ENCODE peak calls at places on chromosomes 1 and 21, in ten cellular contexts. One of them, this sample, is unnamed.
A peak's percentile ranks its signal among the peaks of the same experiment; 100 is the strongest.

GRCh38 chr1:214259353-214259982 is 21.5 kb upstream of the SMYD2 start:
- DNase-seq in hippocampal formation: no peak
- DNase-seq in fibroblast of mammary gland: peak; percentile 28
- DNase-seq in amniotic stem cell: no peak
- DNase-seq in mesenchymal stem cell: peak; percentile 26
- DNase-seq in stimulated activated effector memory CD8-positive, alpha-beta T cell treated with anti-CD3 and anti-CD28 coated beads, Interleukin-12 subunit alpha, Interleukin-12 subunit beta, amount 100 ng/mL, for 72 hours: no peak
- DNase-seq in Right ventricle myocardium inferior: no peak
- DNase-seq in activated T-cell treated with anti-CD3 and anti-CD28 coated beads, Interleukin-2, amount 50 U/mL, for 72 hours: peak; percentile 16
- DNase-seq in ACHN: no peak
- DNase-seq in fibroblast of the conjunctiva: no peak
- DNase-seq in this sample: no peak

GRCh38 chr1:172547071-172547470 is 14.1 kb downstream of the SUCO start:
- DNase-seq in hippocampal formation: no peak
- DNase-seq in mesenchymal stem cell: peak; percentile 32
- DNase-seq in activated T-cell treated with anti-CD3 and anti-CD28 coated beads, Interleukin-2, amount 50 U/mL, for 72 hours: no peak
- DNase-seq in fibroblast of mammary gland: peak; percentile 19
- DNase-seq in Right ventricle myocardium inferior: no peak
- DNase-seq in ACHN: no peak
- DNase-seq in fibroblast of the conjunctiva: no peak
- DNase-seq in stimulated activated effector memory CD8-positive, alpha-beta T cell treated with anti-CD3 and anti-CD28 coated beads, Interleukin-12 subunit alpha, Interleukin-12 subunit beta, amount 100 ng/mL, for 72 hours: no peak
- DNase-seq in amniotic stem cell: no peak
- DNase-seq in this sample: no peak

GRCh38 chr1:212428496-212428895 is 4.2 kb upstream of the NENF start:
- DNase-seq in mesenchymal stem cell: no peak
- DNase-seq in stimulated activated effector memory CD8-positive, alpha-beta T cell treated with anti-CD3 and anti-CD28 coated beads, Interleukin-12 subunit alpha, Interleukin-12 subunit beta, amount 100 ng/mL, for 72 hours: no peak
- DNase-seq in hippocampal formation: no peak
- DNase-seq in Right ventricle myocardium inferior: no peak
- DNase-seq in ACHN: no peak
- DNase-seq in amniotic stem cell: no peak
- DNase-seq in fibroblast of the conjunctiva: peak; percentile 14
- DNase-seq in activated T-cell treated with anti-CD3 and anti-CD28 coated beads, Interleukin-2, amount 50 U/mL, for 72 hours: no peak
- DNase-seq in fibroblast of mammary gland: no peak
- DNase-seq in this sample: no peak

GRCh38 chr1:114009393-114009792 is 30.1 kb downstream of the OLFML3 start:
- DNase-seq in hippocampal formation: no peak
- DNase-seq in fibroblast of mammary gland: peak; percentile 84
- DNase-seq in Right ventricle myocardium inferior: no peak
- DNase-seq in fibroblast of the conjunctiva: no peak
- DNase-seq in activated T-cell treated with anti-CD3 and anti-CD28 coated beads, Interleukin-2, amount 50 U/mL, for 72 hours: no peak
- DNase-seq in ACHN: no peak
- DNase-seq in amniotic stem cell: no peak
- DNase-seq in stimulated activated effector memory CD8-positive, alpha-beta T cell treated with anti-CD3 and anti-CD28 coated beads, Interleukin-12 subunit alpha, Interleukin-12 subunit beta, amount 100 ng/mL, for 72 hours: no peak
- DNase-seq in mesenchymal stem cell: peak; percentile 85
- DNase-seq in this sample: no peak

GRCh38 chr21:39612233-39613028 is at the start of gene B3GALT5:
- DNase-seq in stimulated activated effector memory CD8-positive, alpha-beta T cell treated with anti-CD3 and anti-CD28 coated beads, Interleukin-12 subunit alpha, Interleukin-12 subunit beta, amount 100 ng/mL, for 72 hours: no peak
- DNase-seq in activated T-cell treated with anti-CD3 and anti-CD28 coated beads, Interleukin-2, amount 50 U/mL, for 72 hours: no peak
- DNase-seq in fibroblast of mammary gland: peak; percentile 16
- DNase-seq in fibroblast of the conjunctiva: no peak
- DNase-seq in amniotic stem cell: no peak
- DNase-seq in hippocampal formation: no peak
- DNase-seq in Right ventricle myocardium inferior: no peak
- DNase-seq in ACHN: peak; percentile 53
- DNase-seq in mesenchymal stem cell: peak; percentile 22
- DNase-seq in this sample: no peak

GRCh38 chr1:200969726-200970521 is 53.6 kb downstream of the KIF21B start:
- DNase-seq in Right ventricle myocardium inferior: no peak
- DNase-seq in fibroblast of mammary gland: no peak
- DNase-seq in fibroblast of the conjunctiva: no peak
- DNase-seq in mesenchymal stem cell: no peak
- DNase-seq in ACHN: no peak
- DNase-seq in amniotic stem cell: no peak
- DNase-seq in activated T-cell treated with anti-CD3 and anti-CD28 coated beads, Interleukin-2, amount 50 U/mL, for 72 hours: peak; percentile 61
- DNase-seq in hippocampal formation: no peak
- DNase-seq in stimulated activated effector memory CD8-positive, alpha-beta T cell treated with anti-CD3 and anti-CD28 coated beads, Interleukin-12 subunit alpha, Interleukin-12 subunit beta, amount 100 ng/mL, for 72 hours: no peak
- DNase-seq in this sample: no peak

GRCh38 chr1:18396247-18396646 is 84.5 kb upstream of the KLHDC7A start:
- DNase-seq in mesenchymal stem cell: no peak
- DNase-seq in activated T-cell treated with anti-CD3 and anti-CD28 coated beads, Interleukin-2, amount 50 U/mL, for 72 hours: no peak
- DNase-seq in amniotic stem cell: no peak
- DNase-seq in Right ventricle myocardium inferior: no peak
- DNase-seq in hippocampal formation: no peak
- DNase-seq in stimulated activated effector memory CD8-positive, alpha-beta T cell treated with anti-CD3 and anti-CD28 coated beads, Interleukin-12 subunit alpha, Interleukin-12 subunit beta, amount 100 ng/mL, for 72 hours: no peak
- DNase-seq in fibroblast of mammary gland: peak; percentile 12
- DNase-seq in fibroblast of the conjunctiva: no peak
- DNase-seq in ACHN: peak; percentile 24
- DNase-seq in this sample: no peak

GRCh38 chr1:158675563-158675962 is 11.0 kb downstream of the SPTA1 start:
- DNase-seq in activated T-cell treated with anti-CD3 and anti-CD28 coated beads, Interleukin-2, amount 50 U/mL, for 72 hours: no peak
- DNase-seq in Right ventricle myocardium inferior: no peak
- DNase-seq in mesenchymal stem cell: no peak
- DNase-seq in fibroblast of the conjunctiva: no peak
- DNase-seq in hippocampal formation: no peak
- DNase-seq in amniotic stem cell: no peak
- DNase-seq in ACHN: no peak
- DNase-seq in fibroblast of mammary gland: no peak
- DNase-seq in stimulated activated effector memory CD8-positive, alpha-beta T cell treated with anti-CD3 and anti-CD28 coated beads, Interleukin-12 subunit alpha, Interleukin-12 subunit beta, amount 100 ng/mL, for 72 hours: no peak
- DNase-seq in this sample: no peak

GRCh38 chr1:162954824-162955223 is 93.8 kb upstream of the CCDC190 start:
- DNase-seq in Right ventricle myocardium inferior: no peak
- DNase-seq in activated T-cell treated with anti-CD3 and anti-CD28 coated beads, Interleukin-2, amount 50 U/mL, for 72 hours: no peak
- DNase-seq in amniotic stem cell: no peak
- DNase-seq in mesenchymal stem cell: peak; percentile 9
- DNase-seq in fibroblast of the conjunctiva: no peak
- DNase-seq in ACHN: no peak
- DNase-seq in fibroblast of mammary gland: peak; percentile 57
- DNase-seq in hippocampal formation: no peak
- DNase-seq in stimulated activated effector memory CD8-positive, alpha-beta T cell treated with anti-CD3 and anti-CD28 coated beads, Interleukin-12 subunit alpha, Interleukin-12 subunit beta, amount 100 ng/mL, for 72 hours: no peak
- DNase-seq in this sample: no peak

GRCh38 chr1:220182081-220182480 is 88.1 kb downstream of the IARS2 start:
- DNase-seq in activated T-cell treated with anti-CD3 and anti-CD28 coated beads, Interleukin-2, amount 50 U/mL, for 72 hours: no peak
- DNase-seq in mesenchymal stem cell: no peak
- DNase-seq in amniotic stem cell: no peak
- DNase-seq in Right ventricle myocardium inferior: no peak
- DNase-seq in hippocampal formation: no peak
- DNase-seq in fibroblast of mammary gland: no peak
- DNase-seq in ACHN: no peak
- DNase-seq in stimulated activated effector memory CD8-positive, alpha-beta T cell treated with anti-CD3 and anti-CD28 coated beads, Interleukin-12 subunit alpha, Interleukin-12 subunit beta, amount 100 ng/mL, for 72 hours: no peak
- DNase-seq in fibroblast of the conjunctiva: no peak
- DNase-seq in this sample: no peak

GRCh38 chr1:24555591-24556413 is at the start of gene NCMAP:
- DNase-seq in activated T-cell treated with anti-CD3 and anti-CD28 coated beads, Interleukin-2, amount 50 U/mL, for 72 hours: peak; percentile 45
- DNase-seq in Right ventricle myocardium inferior: no peak
- DNase-seq in ACHN: no peak
- DNase-seq in mesenchymal stem cell: no peak
- DNase-seq in fibroblast of the conjunctiva: no peak
- DNase-seq in amniotic stem cell: no peak
- DNase-seq in stimulated activated effector memory CD8-positive, alpha-beta T cell treated with anti-CD3 and anti-CD28 coated beads, Interleukin-12 subunit alpha, Interleukin-12 subunit beta, amount 100 ng/mL, for 72 hours: peak; percentile 9
- DNase-seq in fibroblast of mammary gland: no peak
- DNase-seq in hippocampal formation: no peak
- DNase-seq in this sample: no peak

GRCh38 chr1:200670215-200671118 is 760 bp upstream of the DDX59 start:
- DNase-seq in hippocampal formation: peak; percentile 70
- DNase-seq in fibroblast of mammary gland: peak; percentile 85
- DNase-seq in activated T-cell treated with anti-CD3 and anti-CD28 coated beads, Interleukin-2, amount 50 U/mL, for 72 hours: no peak
- DNase-seq in Right ventricle myocardium inferior: no peak
- DNase-seq in ACHN: peak; percentile 76
- DNase-seq in stimulated activated effector memory CD8-positive, alpha-beta T cell treated with anti-CD3 and anti-CD28 coated beads, Interleukin-12 subunit alpha, Interleukin-12 subunit beta, amount 100 ng/mL, for 72 hours: no peak
- DNase-seq in mesenchymal stem cell: no peak
- DNase-seq in fibroblast of the conjunctiva: peak; percentile 55
- DNase-seq in amniotic stem cell: peak; percentile 40
- DNase-seq in this sample: no peak

GRCh38 chr21:28663111-28663693 is 329.5 kb downstream of the LTN1 start:
- DNase-seq in ACHN: no peak
- DNase-seq in activated T-cell treated with anti-CD3 and anti-CD28 coated beads, Interleukin-2, amount 50 U/mL, for 72 hours: no peak
- DNase-seq in fibroblast of the conjunctiva: no peak
- DNase-seq in stimulated activated effector memory CD8-positive, alpha-beta T cell treated with anti-CD3 and anti-CD28 coated beads, Interleukin-12 subunit alpha, Interleukin-12 subunit beta, amount 100 ng/mL, for 72 hours: no peak
- DNase-seq in mesenchymal stem cell: no peak
- DNase-seq in fibroblast of mammary gland: no peak
- DNase-seq in Right ventricle myocardium inferior: no peak
- DNase-seq in amniotic stem cell: no peak
- DNase-seq in hippocampal formation: no peak
- DNase-seq in this sample: peak; percentile 37

GRCh38 chr21:35648512-35648911 is 411.8 kb downstream of the SETD4 start:
- DNase-seq in amniotic stem cell: no peak
- DNase-seq in mesenchymal stem cell: no peak
- DNase-seq in hippocampal formation: no peak
- DNase-seq in activated T-cell treated with anti-CD3 and anti-CD28 coated beads, Interleukin-2, amount 50 U/mL, for 72 hours: no peak
- DNase-seq in fibroblast of the conjunctiva: no peak
- DNase-seq in stimulated activated effector memory CD8-positive, alpha-beta T cell treated with anti-CD3 and anti-CD28 coated beads, Interleukin-12 subunit alpha, Interleukin-12 subunit beta, amount 100 ng/mL, for 72 hours: no peak
- DNase-seq in fibroblast of mammary gland: no peak
- DNase-seq in Right ventricle myocardium inferior: no peak
- DNase-seq in ACHN: no peak
- DNase-seq in this sample: no peak

GRCh38 chr21:17501107-17502006 is 11.5 kb upstream of the CXADR start:
- DNase-seq in activated T-cell treated with anti-CD3 and anti-CD28 coated beads, Interleukin-2, amount 50 U/mL, for 72 hours: no peak
- DNase-seq in Right ventricle myocardium inferior: no peak
- DNase-seq in hippocampal formation: no peak
- DNase-seq in stimulated activated effector memory CD8-positive, alpha-beta T cell treated with anti-CD3 and anti-CD28 coated beads, Interleukin-12 subunit alpha, Interleukin-12 subunit beta, amount 100 ng/mL, for 72 hours: no peak
- DNase-seq in mesenchymal stem cell: no peak
- DNase-seq in ACHN: no peak
- DNase-seq in fibroblast of the conjunctiva: no peak
- DNase-seq in fibroblast of mammary gland: no peak
- DNase-seq in amniotic stem cell: no peak
- DNase-seq in this sample: no peak

GRCh38 chr21:45252448-45252925 is 35.2 kb downstream of the POFUT2 start:
- DNase-seq in activated T-cell treated with anti-CD3 and anti-CD28 coated beads, Interleukin-2, amount 50 U/mL, for 72 hours: no peak
- DNase-seq in hippocampal formation: no peak
- DNase-seq in fibroblast of mammary gland: no peak
- DNase-seq in fibroblast of the conjunctiva: no peak
- DNase-seq in stimulated activated effector memory CD8-positive, alpha-beta T cell treated with anti-CD3 and anti-CD28 coated beads, Interleukin-12 subunit alpha, Interleukin-12 subunit beta, amount 100 ng/mL, for 72 hours: no peak
- DNase-seq in Right ventricle myocardium inferior: no peak
- DNase-seq in mesenchymal stem cell: no peak
- DNase-seq in amniotic stem cell: no peak
- DNase-seq in ACHN: no peak
- DNase-seq in this sample: no peak

GRCh38 chr1:225366552-225366951 is 61.3 kb downstream of the LBR start:
- DNase-seq in mesenchymal stem cell: peak; percentile 33
- DNase-seq in fibroblast of the conjunctiva: no peak
- DNase-seq in hippocampal formation: no peak
- DNase-seq in activated T-cell treated with anti-CD3 and anti-CD28 coated beads, Interleukin-2, amount 50 U/mL, for 72 hours: no peak
- DNase-seq in Right ventricle myocardium inferior: no peak
- DNase-seq in stimulated activated effector memory CD8-positive, alpha-beta T cell treated with anti-CD3 and anti-CD28 coated beads, Interleukin-12 subunit alpha, Interleukin-12 subunit beta, amount 100 ng/mL, for 72 hours: no peak
- DNase-seq in ACHN: no peak
- DNase-seq in amniotic stem cell: no peak
- DNase-seq in fibroblast of mammary gland: no peak
- DNase-seq in this sample: no peak

GRCh38 chr1:203287109-203287893 is 18.0 kb upstream of the BTG2 start:
- DNase-seq in ACHN: no peak
- DNase-seq in mesenchymal stem cell: peak; percentile 43
- DNase-seq in Right ventricle myocardium inferior: peak; percentile 83
- DNase-seq in fibroblast of mammary gland: no peak
- DNase-seq in amniotic stem cell: no peak
- DNase-seq in stimulated activated effector memory CD8-positive, alpha-beta T cell treated with anti-CD3 and anti-CD28 coated beads, Interleukin-12 subunit alpha, Interleukin-12 subunit beta, amount 100 ng/mL, for 72 hours: peak; percentile 66
- DNase-seq in activated T-cell treated with anti-CD3 and anti-CD28 coated beads, Interleukin-2, amount 50 U/mL, for 72 hours: peak; percentile 84
- DNase-seq in fibroblast of the conjunctiva: no peak
- DNase-seq in hippocampal formation: no peak
- DNase-seq in this sample: no peak

GRCh38 chr1:147238053-147238902 is 4.2 kb upstream of the CHD1L start:
- DNase-seq in fibroblast of mammary gland: no peak
- DNase-seq in ACHN: no peak
- DNase-seq in fibroblast of the conjunctiva: no peak
- DNase-seq in Right ventricle myocardium inferior: no peak
- DNase-seq in mesenchymal stem cell: no peak
- DNase-seq in amniotic stem cell: no peak
- DNase-seq in hippocampal formation: no peak
- DNase-seq in activated T-cell treated with anti-CD3 and anti-CD28 coated beads, Interleukin-2, amount 50 U/mL, for 72 hours: no peak
- DNase-seq in stimulated activated effector memory CD8-positive, alpha-beta T cell treated with anti-CD3 and anti-CD28 coated beads, Interleukin-12 subunit alpha, Interleukin-12 subunit beta, amount 100 ng/mL, for 72 hours: no peak
- DNase-seq in this sample: no peak

GRCh38 chr1:180898441-180899219 is 14.1 kb upstream of the KIAA1614 start:
- DNase-seq in mesenchymal stem cell: peak; percentile 21
- DNase-seq in fibroblast of the conjunctiva: no peak
- DNase-seq in ACHN: no peak
- DNase-seq in amniotic stem cell: no peak
- DNase-seq in stimulated activated effector memory CD8-positive, alpha-beta T cell treated with anti-CD3 and anti-CD28 coated beads, Interleukin-12 subunit alpha, Interleukin-12 subunit beta, amount 100 ng/mL, for 72 hours: no peak
- DNase-seq in fibroblast of mammary gland: no peak
- DNase-seq in hippocampal formation: no peak
- DNase-seq in activated T-cell treated with anti-CD3 and anti-CD28 coated beads, Interleukin-2, amount 50 U/mL, for 72 hours: no peak
- DNase-seq in Right ventricle myocardium inferior: no peak
- DNase-seq in this sample: no peak

GRCh38 chr21:26961704-26962103 is 5.2 kb downstream of the ADAMTS5 start:
- DNase-seq in Right ventricle myocardium inferior: no peak
- DNase-seq in amniotic stem cell: no peak
- DNase-seq in fibroblast of mammary gland: peak; percentile 46
- DNase-seq in stimulated activated effector memory CD8-positive, alpha-beta T cell treated with anti-CD3 and anti-CD28 coated beads, Interleukin-12 subunit alpha, Interleukin-12 subunit beta, amount 100 ng/mL, for 72 hours: no peak
- DNase-seq in fibroblast of the conjunctiva: no peak
- DNase-seq in hippocampal formation: no peak
- DNase-seq in mesenchymal stem cell: no peak
- DNase-seq in activated T-cell treated with anti-CD3 and anti-CD28 coated beads, Interleukin-2, amount 50 U/mL, for 72 hours: no peak
- DNase-seq in ACHN: peak; percentile 26
- DNase-seq in this sample: no peak

GRCh38 chr1:21294266-21295058 is 4.2 kb upstream of the ECE1 start:
- DNase-seq in activated T-cell treated with anti-CD3 and anti-CD28 coated beads, Interleukin-2, amount 50 U/mL, for 72 hours: peak; percentile 94
- DNase-seq in Right ventricle myocardium inferior: peak; percentile 79
- DNase-seq in hippocampal formation: no peak
- DNase-seq in stimulated activated effector memory CD8-positive, alpha-beta T cell treated with anti-CD3 and anti-CD28 coated beads, Interleukin-12 subunit alpha, Interleukin-12 subunit beta, amount 100 ng/mL, for 72 hours: peak; percentile 70
- DNase-seq in fibroblast of the conjunctiva: no peak
- DNase-seq in ACHN: no peak
- DNase-seq in mesenchymal stem cell: peak; percentile 58
- DNase-seq in amniotic stem cell: no peak
- DNase-seq in fibroblast of mammary gland: no peak
- DNase-seq in this sample: no peak

GRCh38 chr21:41523175-41523574 is 15.2 kb upstream of the TMPRSS2 start:
- DNase-seq in activated T-cell treated with anti-CD3 and anti-CD28 coated beads, Interleukin-2, amount 50 U/mL, for 72 hours: no peak
- DNase-seq in hippocampal formation: no peak
- DNase-seq in Right ventricle myocardium inferior: no peak
- DNase-seq in fibroblast of the conjunctiva: no peak
- DNase-seq in stimulated activated effector memory CD8-positive, alpha-beta T cell treated with anti-CD3 and anti-CD28 coated beads, Interleukin-12 subunit alpha, Interleukin-12 subunit beta, amount 100 ng/mL, for 72 hours: no peak
- DNase-seq in ACHN: no peak
- DNase-seq in fibroblast of mammary gland: no peak
- DNase-seq in mesenchymal stem cell: no peak
- DNase-seq in amniotic stem cell: no peak
- DNase-seq in this sample: no peak

GRCh38 chr1:234535763-234536515 is 57.0 kb upstream of the TARBP1 start:
- DNase-seq in stimulated activated effector memory CD8-positive, alpha-beta T cell treated with anti-CD3 and anti-CD28 coated beads, Interleukin-12 subunit alpha, Interleukin-12 subunit beta, amount 100 ng/mL, for 72 hours: no peak
- DNase-seq in activated T-cell treated with anti-CD3 and anti-CD28 coated beads, Interleukin-2, amount 50 U/mL, for 72 hours: no peak
- DNase-seq in ACHN: no peak
- DNase-seq in fibroblast of mammary gland: peak; percentile 21
- DNase-seq in mesenchymal stem cell: peak; percentile 87
- DNase-seq in amniotic stem cell: no peak
- DNase-seq in hippocampal formation: peak; percentile 43
- DNase-seq in fibroblast of the conjunctiva: no peak
- DNase-seq in Right ventricle myocardium inferior: peak; percentile 83
- DNase-seq in this sample: peak; percentile 62

GRCh38 chr1:36924282-36924791 is 110.0 kb downstream of the GRIK3 start:
- DNase-seq in stimulated activated effector memory CD8-positive, alpha-beta T cell treated with anti-CD3 and anti-CD28 coated beads, Interleukin-12 subunit alpha, Interleukin-12 subunit beta, amount 100 ng/mL, for 72 hours: no peak
- DNase-seq in activated T-cell treated with anti-CD3 and anti-CD28 coated beads, Interleukin-2, amount 50 U/mL, for 72 hours: peak; percentile 31
- DNase-seq in hippocampal formation: peak; percentile 14
- DNase-seq in fibroblast of the conjunctiva: no peak
- DNase-seq in amniotic stem cell: no peak
- DNase-seq in ACHN: peak; percentile 56
- DNase-seq in fibroblast of mammary gland: peak; percentile 8
- DNase-seq in Right ventricle myocardium inferior: peak; percentile 73
- DNase-seq in mesenchymal stem cell: no peak
- DNase-seq in this sample: peak; percentile 0

GRCh38 chr1:179393721-179394120 is 27.9 kb downstream of the AXDND1 start:
- DNase-seq in fibroblast of mammary gland: no peak
- DNase-seq in hippocampal formation: no peak
- DNase-seq in amniotic stem cell: no peak
- DNase-seq in fibroblast of the conjunctiva: no peak
- DNase-seq in ACHN: no peak
- DNase-seq in Right ventricle myocardium inferior: no peak
- DNase-seq in activated T-cell treated with anti-CD3 and anti-CD28 coated beads, Interleukin-2, amount 50 U/mL, for 72 hours: no peak
- DNase-seq in stimulated activated effector memory CD8-positive, alpha-beta T cell treated with anti-CD3 and anti-CD28 coated beads, Interleukin-12 subunit alpha, Interleukin-12 subunit beta, amount 100 ng/mL, for 72 hours: no peak
- DNase-seq in mesenchymal stem cell: no peak
- DNase-seq in this sample: no peak

GRCh38 chr1:10776206-10776905 is 20.1 kb downstream of the CASZ1 start:
- DNase-seq in hippocampal formation: no peak
- DNase-seq in Right ventricle myocardium inferior: no peak
- DNase-seq in ACHN: no peak
- DNase-seq in fibroblast of mammary gland: no peak
- DNase-seq in amniotic stem cell: no peak
- DNase-seq in mesenchymal stem cell: no peak
- DNase-seq in activated T-cell treated with anti-CD3 and anti-CD28 coated beads, Interleukin-2, amount 50 U/mL, for 72 hours: no peak
- DNase-seq in stimulated activated effector memory CD8-positive, alpha-beta T cell treated with anti-CD3 and anti-CD28 coated beads, Interleukin-12 subunit alpha, Interleukin-12 subunit beta, amount 100 ng/mL, for 72 hours: no peak
- DNase-seq in fibroblast of the conjunctiva: no peak
- DNase-seq in this sample: no peak

GRCh38 chr1:207897188-207897587 is 13.7 kb downstream of the CD34 start:
- DNase-seq in stimulated activated effector memory CD8-positive, alpha-beta T cell treated with anti-CD3 and anti-CD28 coated beads, Interleukin-12 subunit alpha, Interleukin-12 subunit beta, amount 100 ng/mL, for 72 hours: no peak
- DNase-seq in amniotic stem cell: peak; percentile 14
- DNase-seq in Right ventricle myocardium inferior: no peak
- DNase-seq in activated T-cell treated with anti-CD3 and anti-CD28 coated beads, Interleukin-2, amount 50 U/mL, for 72 hours: no peak
- DNase-seq in mesenchymal stem cell: peak; percentile 14
- DNase-seq in hippocampal formation: peak; percentile 26
- DNase-seq in ACHN: peak; percentile 25
- DNase-seq in fibroblast of mammary gland: no peak
- DNase-seq in fibroblast of the conjunctiva: no peak
- DNase-seq in this sample: no peak